ENCODE peak calls at places on chromosome 7, in nine cellular contexts. Y is vagina, W is heart left ventricle, O is IMR-90, U is lower lobe of right lung, K is MM.1S, S is K562, F is spleen, L is A549. R is an unnamed sample. For H3K4me1, the result is how much of the 10 kb centered on the place peaks cover.

GRCh38 chr7:130273081-130273699 is 6.5 kb downstream of the CPA2 start:
- DNase-seq in Y (peak), W (no peak), O (peak), U (no peak), K (no peak), S (no peak), F (no peak), L (no peak), R (no peak)

GRCh38 chr7:6057316-6058128 is 26.3 kb downstream of the ANKRD61 start:
- DNase-seq in Y (no peak), W (no peak), O (no peak), U (no peak), K (no peak), S (no peak), F (peak), L (no peak), R (no peak)

GRCh38 chr7:68868975-68869374 is 729.3 kb upstream of the AUTS2 start:
- DNase-seq in Y (no peak), W (no peak), O (no peak), U (no peak), K (no peak), S (no peak), F (no peak), L (no peak), R (no peak)

GRCh38 chr7:44307905-44308740 is 17.3 kb downstream of the CAMK2B start:
- DNase-seq in Y (peak), W (no peak), O (no peak), U (no peak), K (no peak), S (peak), F (peak), L (no peak), R (no peak)

GRCh38 chr7:877312-878232 is 1.2 kb downstream of the GET4 start:
- DNase-seq in Y (no peak), W (no peak), O (no peak), U (no peak), K (no peak), S (peak), F (peak), L (no peak), R (peak)

GRCh38 chr7:153190452-153190851 is 430.9 kb downstream of the ACTR3B start:
- DNase-seq in Y (no peak), W (no peak), O (no peak), U (no peak), K (peak), S (peak), F (no peak), L (peak), R (peak)

GRCh38 chr7:157875230-157876179 is 538.7 kb downstream of the DNAJB6 start:
- DNase-seq in Y (no peak), W (peak), O (no peak), U (no peak), K (no peak), S (peak), F (peak), L (peak), R (no peak)

GRCh38 chr7:12369072-12369471 is 34.6 kb downstream of the VWDE start:
- DNase-seq in Y (no peak), W (no peak), O (no peak), U (no peak), K (no peak), S (no peak), F (no peak), L (no peak), R (no peak)

GRCh38 chr7:100681491-100682227 is 8.1 kb downstream of the GNB2 start:
- DNase-seq in Y (no peak), W (no peak), O (no peak), U (no peak), K (no peak), S (no peak), F (peak), L (no peak), R (no peak)

GRCh38 chr7:139032473-139032872 is 3.4 kb downstream of the ZC3HAV1L start:
- DNase-seq in Y (no peak), W (no peak), O (no peak), U (no peak), K (no peak), S (no peak), F (no peak), L (no peak), R (no peak)

GRCh38 chr7:102873470-102874165 is 39.2 kb upstream of the LRRC17 start:
- DNase-seq in Y (no peak), W (no peak), O (no peak), U (no peak), K (no peak), S (no peak), F (no peak), L (no peak), R (no peak)

GRCh38 chr7:130371059-130371458 is 9.2 kb upstream of the CPA1 start:
- DNase-seq in Y (no peak), W (no peak), O (peak), U (no peak), K (no peak), S (no peak), F (no peak), L (no peak), R (no peak)

GRCh38 chr7:155374276-155375252 is 76.9 kb downstream of the INSIG1 start:
- DNase-seq in Y (no peak), W (no peak), O (no peak), U (no peak), K (no peak), S (no peak), F (no peak), L (no peak), R (no peak)

GRCh38 chr7:92782236-92782635 is 54.1 kb downstream of the CDK6 start:
- DNase-seq in Y (no peak), W (no peak), O (no peak), U (no peak), K (no peak), S (no peak), F (no peak), L (no peak), R (no peak)

GRCh38 chr7:117274951-117275350 is 47.9 kb downstream of the WNT2 start:
- DNase-seq in Y (no peak), W (no peak), O (peak), U (no peak), K (no peak), S (no peak), F (no peak), L (no peak), R (no peak)

GRCh38 chr7:157318015-157318706 is 18.6 kb upstream of the DNAJB6 start:
- DNase-seq in Y (no peak), W (peak), O (peak), U (peak), K (no peak), S (no peak), F (peak), L (no peak), R (no peak)

GRCh38 chr7:129005186-129005585 is 49.7 kb downstream of the TNPO3 start:
- DNase-seq in Y (no peak), W (no peak), O (no peak), U (no peak), K (no peak), S (no peak), F (no peak), L (no peak), R (no peak)

GRCh38 chr7:64878684-64879083 is 24.4 kb upstream of the ZNF273 start:
- DNase-seq in Y (no peak), W (no peak), O (no peak), U (no peak), K (no peak), S (no peak), F (no peak), L (no peak), R (no peak)

GRCh38 chr7:81031243-81031642 is 112.4 kb upstream of the SEMA3C start:
- DNase-seq in Y (no peak), W (no peak), O (peak), U (no peak), K (no peak), S (no peak), F (no peak), L (no peak), R (no peak)

GRCh38 chr7:135333196-135333595 is 99.6 kb downstream of the STRA8 start:
- DNase-seq in Y (no peak), W (no peak), O (peak), U (no peak), K (no peak), S (no peak), F (no peak), L (no peak), R (no peak)

GRCh38 chr7:74061840-74062539 is 21.6 kb upstream of the LIMK1 start:
- DNase-seq in Y (peak), W (peak), O (peak), U (peak), K (no peak), S (peak), F (peak), L (peak), R (peak)

GRCh38 chr7:77439572-77439971 is 23.4 kb upstream of the GSAP start:
- DNase-seq in Y (no peak), W (peak), O (no peak), U (peak), K (no peak), S (no peak), F (no peak), L (peak), R (peak)

GRCh38 chr7:139328375-139328774 is 12.8 kb upstream of the FMC1 start:
- DNase-seq in Y (no peak), W (no peak), O (peak), U (no peak), K (no peak), S (no peak), F (no peak), L (no peak), R (no peak)

GRCh38 chr7:124196519-124196918 is 163.7 kb upstream of the TMEM229A start:
- DNase-seq in Y (no peak), W (no peak), O (no peak), U (no peak), K (no peak), S (no peak), F (no peak), L (no peak), R (no peak)

GRCh38 chr7:16794990-16795389 is 9.8 kb downstream of the AGR2 start:
- DNase-seq in Y (no peak), W (no peak), O (no peak), U (no peak), K (no peak), S (no peak), F (no peak), L (no peak), R (no peak)

GRCh38 chr7:11272352-11272751 is 298.7 kb downstream of the PHF14 start:
- DNase-seq in Y (no peak), W (no peak), O (no peak), U (no peak), K (no peak), S (no peak), F (no peak), L (no peak), R (no peak)

GRCh38 chr7:102305414-102306268 is 19.0 kb downstream of the SH2B2 start:
- DNase-seq in Y (no peak), W (no peak), O (no peak), U (no peak), K (peak), S (no peak), F (no peak), L (no peak), R (no peak)

GRCh38 chr7:99267530-99268360 is 4.9 kb upstream of the MYH16 start:
- DNase-seq in Y (no peak), W (no peak), O (peak), U (no peak), K (no peak), S (no peak), F (no peak), L (peak), R (no peak)

GRCh38 chr7:117828831-117829230 is 44.4 kb downstream of the CTTNBP2 start:
- DNase-seq in Y (no peak), W (no peak), O (no peak), U (no peak), K (no peak), S (no peak), F (no peak), L (no peak), R (no peak)

GRCh38 chr7:58316-58715 is 134.1 kb upstream of the FAM20C start:
- DNase-seq in Y (no peak), W (no peak), O (no peak), U (peak), K (no peak), S (no peak), F (peak), L (no peak), R (no peak)

GRCh38 chr7:103879411-103879810 is 110.0 kb downstream of the RELN start:
- DNase-seq in Y (no peak), W (no peak), O (no peak), U (no peak), K (no peak), S (no peak), F (no peak), L (no peak), R (no peak)

GRCh38 chr7:157490465-157490912 is 153.7 kb downstream of the DNAJB6 start:
- DNase-seq in Y (no peak), W (peak), O (peak), U (no peak), K (no peak), S (peak), F (peak), L (peak), R (no peak)

GRCh38 chr7:108145401-108145800 is 15.2 kb upstream of the LAMB4 start:
- DNase-seq in Y (no peak), W (no peak), O (no peak), U (no peak), K (no peak), S (no peak), F (no peak), L (no peak), R (no peak)

GRCh38 chr7:73423519-73424485 is 9.8 kb upstream of the FZD9 start:
- DNase-seq in Y (no peak), W (no peak), O (peak), U (no peak), K (no peak), S (no peak), F (peak), L (no peak), R (no peak)

GRCh38 chr7:137873524-137873923 is 26.8 kb upstream of the DGKI start:
- DNase-seq in Y (no peak), W (no peak), O (peak), U (no peak), K (no peak), S (no peak), F (no peak), L (no peak), R (no peak)

GRCh38 chr7:41134242-41134872 is 568.5 kb downstream of the INHBA start:
- DNase-seq in Y (no peak), W (no peak), O (peak), U (no peak), K (no peak), S (no peak), F (no peak), L (no peak), R (no peak)

DNA sequence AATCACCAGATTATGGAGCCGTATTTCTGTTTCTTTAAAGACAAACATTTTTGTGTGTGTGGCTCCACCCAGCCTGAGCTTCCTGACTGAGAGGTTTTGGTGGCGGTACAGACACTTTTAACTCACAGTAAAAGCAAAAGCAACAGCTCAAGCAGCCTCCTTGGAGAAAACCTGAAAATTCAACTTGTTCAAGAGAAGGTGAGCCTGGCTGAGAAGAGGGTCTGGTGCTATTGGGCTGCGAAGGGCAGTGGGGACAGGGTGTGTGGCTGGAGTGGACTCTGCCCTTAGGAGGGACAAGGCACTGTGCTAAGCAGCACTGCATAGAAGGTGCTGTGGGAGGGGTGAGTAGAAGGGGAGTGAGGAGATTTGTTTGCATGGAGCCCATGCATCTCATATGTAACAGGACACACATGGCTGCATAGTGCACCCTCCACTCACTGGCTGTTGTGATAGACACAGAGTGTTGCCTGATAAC is at the start of gene GIMAP7:
- DNase-seq in Y (no peak), W (peak), O (no peak), U (no peak), K (peak), S (no peak), F (no peak), L (no peak), R (peak)
- H3K4me3 ChIP-seq in Y (peak), W (peak), O (no peak), U (peak), K (peak), S (no peak), F (peak), L (no peak), R (peak)

GRCh38 chr7:115603416-115603815 is 427.1 kb downstream of the TFEC start:
- DNase-seq in Y (no peak), W (no peak), O (no peak), U (no peak), K (no peak), S (no peak), F (no peak), L (no peak), R (no peak)
- TF ChIP-seq CTCF in Y (no peak), W (no peak), O (no peak), U (no peak), K (peak), S (no peak), F (no peak), L (no peak), R (no peak)

DNA sequence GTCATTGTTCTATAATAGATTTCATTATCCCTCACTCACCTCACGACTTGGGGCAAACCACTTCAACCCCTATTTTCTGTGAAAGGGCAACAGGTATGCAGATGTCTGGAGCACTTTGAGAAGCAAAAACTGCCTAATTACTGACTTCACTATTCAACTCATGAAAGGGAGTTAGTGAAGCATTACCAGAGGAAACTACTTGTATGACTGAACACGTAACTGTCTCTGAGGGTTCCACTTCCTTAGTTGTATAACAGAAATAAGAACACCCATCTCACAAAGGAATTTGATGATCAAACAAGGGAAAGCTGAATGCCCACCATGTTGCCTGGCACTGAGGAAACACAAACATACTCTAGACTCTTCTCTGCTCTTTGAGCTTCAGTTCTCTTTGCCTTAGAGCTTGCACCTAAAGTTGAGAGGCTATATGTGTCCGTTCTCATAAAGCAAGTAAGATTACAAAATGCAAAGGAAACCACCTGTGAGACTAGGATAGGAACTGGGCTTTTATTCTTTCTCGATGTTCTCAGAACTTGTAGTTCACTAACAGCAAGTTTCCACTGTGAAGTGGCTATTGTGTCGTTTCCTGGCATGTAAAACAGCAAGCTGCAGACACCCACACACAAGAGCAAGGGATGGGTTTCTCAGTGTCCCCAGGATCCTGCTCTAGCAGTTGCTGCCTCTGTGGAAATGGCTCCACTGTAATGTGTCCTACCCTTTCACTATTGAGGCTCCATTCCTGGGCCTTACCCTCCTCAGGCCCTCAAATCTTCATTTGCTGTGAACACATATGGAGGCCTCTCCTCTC is 2.6 kb downstream of the TMEM243 start:
- DNase-seq in Y (no peak), W (no peak), O (no peak), U (no peak), K (peak), S (no peak), F (no peak), L (no peak), R (no peak)
- H3K4me1 ChIP-seq in Y (half or more), W (half or more), O (under half), U (half or more), K (under half), S (under half), F (under half), L (under half), R (under half)

GRCh38 chr7:143263266-143264195 is at the start of gene GSTK1:
- DNase-seq in Y (no peak), W (peak), O (peak), U (peak), K (peak), S (peak), F (peak), L (peak), R (peak)

GRCh38 chr7:143261901-143262300 is 1.3 kb upstream of the GSTK1 start:
- DNase-seq in Y (no peak), W (no peak), O (no peak), U (no peak), K (no peak), S (no peak), F (no peak), L (no peak), R (no peak)

GRCh38 chr7:143259765-143260164 is 3.5 kb upstream of the GSTK1 start:
- DNase-seq in Y (no peak), W (no peak), O (no peak), U (no peak), K (no peak), S (no peak), F (no peak), L (no peak), R (no peak)

GRCh38 chr7:143269254-143269653 is 6.0 kb downstream of the GSTK1 start:
- DNase-seq in Y (no peak), W (no peak), O (no peak), U (no peak), K (no peak), S (no peak), F (no peak), L (no peak), R (peak)

DNA sequence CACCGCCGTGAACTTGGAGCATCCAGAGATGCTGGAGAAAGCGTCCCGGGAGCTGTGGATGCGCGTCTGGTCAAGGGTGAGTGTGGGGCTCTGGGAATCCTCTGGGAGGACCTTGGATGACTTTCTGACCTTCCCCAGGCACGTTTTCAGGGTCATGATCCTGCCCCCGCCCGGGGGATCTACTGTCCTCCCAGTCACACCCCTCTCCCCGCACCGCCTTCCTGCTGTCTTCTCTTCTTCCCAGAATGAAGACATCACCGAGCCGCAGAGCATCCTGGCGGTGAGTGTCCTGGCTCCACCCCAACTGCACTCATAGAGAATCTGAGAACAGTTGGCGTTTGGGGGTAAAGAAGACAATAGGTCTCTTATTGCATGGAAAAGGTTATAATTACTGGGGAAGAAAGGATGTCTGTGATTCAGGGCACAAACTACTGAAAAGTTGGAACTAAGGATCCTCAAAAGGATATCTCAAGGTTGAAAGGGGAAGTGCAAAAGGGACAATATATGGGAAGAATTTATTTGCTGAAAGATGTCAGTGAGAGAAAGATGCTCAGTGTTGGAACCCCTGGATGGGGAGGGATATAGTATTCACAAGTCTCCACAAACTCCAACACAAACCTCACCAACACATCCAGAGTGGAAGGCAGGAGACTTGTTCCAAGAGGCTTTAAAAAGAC is 1.9 kb downstream of the GSTK1 start:
- DNase-seq in Y (no peak), W (no peak), O (no peak), U (no peak), K (no peak), S (no peak), F (peak), L (no peak), R (no peak)
- H3K4me3 ChIP-seq in Y (no peak), W (peak), O (no peak), U (peak), K (no peak), S (no peak), F (no peak), L (no peak), R (no peak)

GRCh38 chr7:143002106-143002505 is 24.8 kb downstream of the OR9A2 start:
- DNase-seq in Y (no peak), W (no peak), O (no peak), U (no peak), K (peak), S (no peak), F (no peak), L (peak), R (no peak)
- TF ChIP-seq CTCF in Y (no peak), W (no peak), O (peak), U (no peak), K (peak), S (peak), F (peak), L (peak), R (no peak)

GRCh38 chr7:39888171-39888853 is 61.7 kb upstream of the CDK13 start:
- DNase-seq in Y (no peak), W (no peak), O (no peak), U (no peak), K (no peak), S (no peak), F (no peak), L (no peak), R (no peak)

GRCh38 chr7:39892361-39892760 is 57.7 kb upstream of the CDK13 start:
- DNase-seq in Y (no peak), W (no peak), O (no peak), U (no peak), K (no peak), S (no peak), F (no peak), L (no peak), R (no peak)

GRCh38 chr7:39894904-39895303 is 55.2 kb upstream of the CDK13 start:
- DNase-seq in Y (peak), W (no peak), O (peak), U (no peak), K (no peak), S (no peak), F (no peak), L (no peak), R (no peak)

GRCh38 chr7:39891879-39892278 is 58.2 kb upstream of the CDK13 start:
- DNase-seq in Y (no peak), W (no peak), O (no peak), U (no peak), K (no peak), S (no peak), F (no peak), L (no peak), R (no peak)

GRCh38 chr7:39890411-39890810 is 59.6 kb upstream of the CDK13 start:
- DNase-seq in Y (no peak), W (no peak), O (no peak), U (no peak), K (no peak), S (no peak), F (no peak), L (no peak), R (no peak)
- H3K4me1 ChIP-seq in Y (under half), W (under half), O (under half), U (under half), K (under half), S (under half), F (under half), L (under half), R (under half)